ENCODE peak calls at places on chromosomes 1 and 21, in four cellular contexts. G is K562, B is A549, Y is HepG2. L is an unnamed sample.
A peak's percentile ranks its signal among the peaks of the same experiment; 100 is the strongest.

GRCh38 chr1:1290238-1290731 is 10.0 kb downstream of the SCNN1D start:
- DNase-seq in G (peak; percentile 87), B (peak; percentile 51), Y (peak; percentile 52), L (peak; percentile 88)

GRCh38 chr1:164673584-164674214 is 114.7 kb downstream of the PBX1 start:
- DNase-seq in G (peak; percentile 68), B (peak; percentile 61), Y (peak; percentile 29), L (peak; percentile 72)

GRCh38 chr1:172359531-172359991 is 60.9 kb upstream of the C1orf105 start:
- DNase-seq in G (no peak), B (peak; percentile 76), Y (peak; percentile 39), L (no peak)

GRCh38 chr21:45590246-45590725 is 48.0 kb upstream of the SLC19A1 start:
- DNase-seq in G (peak; percentile 76), B (peak; percentile 46), Y (no peak), L (peak; percentile 76)

GRCh38 chr1:112716133-112716720 is 1.1 kb upstream of the PPM1J start:
- DNase-seq in G (peak; percentile 94), B (peak; percentile 87), Y (peak; percentile 77), L (peak; percentile 94)

GRCh38 chr1:30462826-30463425 is 260.5 kb downstream of the MATN1 start:
- DNase-seq in G (no peak), B (no peak), Y (no peak), L (no peak)

GRCh38 chr21:9008636-9009035 is 1512.7 kb upstream of the TPTE start:
- DNase-seq in G (no peak), B (peak; percentile 64), Y (no peak), L (no peak)

GRCh38 chr1:31785020-31785946 is 21.1 kb upstream of the ADGRB2 start:
- DNase-seq in G (no peak), B (no peak), Y (no peak), L (peak; percentile 7)

GRCh38 chr1:199064971-199065370 is 426.1 kb downstream of the PTPRC start:
- DNase-seq in G (no peak), B (no peak), Y (no peak), L (no peak)

DNA sequence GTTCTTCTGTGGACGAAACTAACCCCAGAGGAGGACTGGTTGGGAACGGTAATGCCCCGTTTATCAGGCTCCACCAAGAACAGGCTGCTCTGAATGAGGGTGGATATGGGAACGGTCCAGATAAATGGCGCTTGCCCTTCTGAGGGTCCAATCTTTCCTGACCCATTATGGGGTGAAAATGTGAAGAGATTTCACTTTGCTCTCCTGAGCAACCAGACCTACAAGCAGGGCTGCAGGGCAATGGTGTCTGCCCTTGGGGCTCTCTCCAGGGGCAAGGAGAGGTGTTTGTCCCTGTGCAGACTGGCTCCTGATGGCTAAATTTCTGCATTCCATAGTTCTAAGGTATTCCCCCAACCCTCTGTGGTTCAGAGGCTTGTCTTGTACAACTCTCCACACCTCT is 25.1 kb downstream of the SLC2A1 start:
- DNase-seq in G (no peak), B (no peak), Y (no peak), L (no peak)
- TF ChIP-seq HMGXB4 in G (no peak), B (no peak), Y (no peak), L (no peak)

GRCh38 chr1:218755128-218755527 is 410.0 kb downstream of the TGFB2 start:
- DNase-seq in G (no peak), B (peak; percentile 33), Y (no peak), L (no peak)

GRCh38 chr1:218759795-218760194 is 413.9 kb upstream of the LYPLAL1 start:
- DNase-seq in G (no peak), B (no peak), Y (no peak), L (no peak)

GRCh38 chr1:218763538-218763937 is 410.1 kb upstream of the LYPLAL1 start:
- DNase-seq in G (no peak), B (no peak), Y (no peak), L (no peak)

GRCh38 chr1:218765753-218766152 is 407.9 kb upstream of the LYPLAL1 start:
- DNase-seq in G (no peak), B (no peak), Y (no peak), L (no peak)

GRCh38 chr1:218760601-218761570 is 412.8 kb upstream of the LYPLAL1 start:
- DNase-seq in G (no peak), B (no peak), Y (no peak), L (no peak)
- TF ChIP-seq HMGXB4 in G (no peak), B (no peak), Y (no peak), L (no peak)

GRCh38 chr1:53262000-53262399 is 23.7 kb upstream of the MAGOH start:
- DNase-seq in G (no peak), B (no peak), Y (no peak), L (no peak)

GRCh38 chr1:53258216-53258615 is 19.9 kb upstream of the MAGOH start:
- DNase-seq in G (no peak), B (no peak), Y (no peak), L (no peak)

GRCh38 chr1:53260631-53261247 is 22.4 kb upstream of the MAGOH start:
- DNase-seq in G (no peak), B (no peak), Y (no peak), L (no peak)

GRCh38 chr1:53257454-53258081 is 19.2 kb upstream of the MAGOH start:
- DNase-seq in G (no peak), B (no peak), Y (no peak), L (no peak)

GRCh38 chr1:53259932-53260331 is 21.6 kb upstream of the MAGOH start:
- DNase-seq in G (no peak), B (no peak), Y (no peak), L (no peak)
- TF ChIP-seq HMGXB4 in G (no peak), B (no peak), Y (no peak), L (no peak)

GRCh38 chr1:248853023-248853422 is 5.9 kb downstream of the ZNF692 start:
- DNase-seq in G (no peak), B (no peak), Y (no peak), L (no peak)

GRCh38 chr1:248851390-248851789 is 7.5 kb downstream of the ZNF692 start:
- DNase-seq in G (no peak), B (no peak), Y (no peak), L (no peak)

GRCh38 chr1:248850536-248851251 is 8.2 kb downstream of the ZNF692 start:
- DNase-seq in G (no peak), B (no peak), Y (no peak), L (no peak)

GRCh38 chr1:248853668-248854375 is 5.1 kb downstream of the ZNF692 start:
- DNase-seq in G (no peak), B (no peak), Y (no peak), L (no peak)

DNA sequence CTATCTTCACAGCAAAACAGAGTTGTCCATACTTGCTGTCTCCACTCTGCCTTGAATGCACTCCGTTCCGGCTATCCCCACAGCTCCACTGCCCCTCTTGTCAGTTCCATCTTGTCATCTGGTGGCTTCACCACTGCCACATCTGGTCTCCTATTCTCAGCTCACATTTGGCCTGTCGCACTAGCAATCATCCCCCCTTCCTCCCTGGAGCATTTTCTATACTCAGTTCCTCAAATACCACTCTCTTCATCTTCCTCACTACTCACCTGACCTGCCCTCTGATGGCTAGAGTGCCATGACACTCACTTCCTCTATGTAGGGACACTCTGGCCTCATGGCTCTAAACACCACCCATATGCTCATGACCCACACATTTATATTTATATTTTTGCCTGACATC is 6.3 kb downstream of the ZNF692 start:
- DNase-seq in G (no peak), B (no peak), Y (no peak), L (no peak)
- TF ChIP-seq HMGXB4 in G (no peak), B (no peak), Y (no peak), L (no peak)

L was measured in WTC11.